ENCODE peak calls at places on chromosomes 4 and X, in ten cellular contexts. E, Q, F, M, O, T, H, L, Y and S are unnamed samples.

GRCh38 chr4:28973591-28974350 is 1746.4 kb upstream of the PCDH7 start:
- DNase-seq in E (no peak), Q (no peak), F (no peak), M (peak), O (no peak), T (peak), H (no peak), L (no peak), Y (no peak), S (no peak)

GRCh38 chrX:11365426-11365825 is 72.2 kb downstream of the AMELX start:
- DNase-seq in E (no peak), Q (no peak), F (no peak), M (no peak), O (no peak), T (no peak), H (no peak), L (no peak), Y (no peak), S (no peak)

GRCh38 chrX:41823402-41823801 is 99.4 kb downstream of the GPR82 start:
- DNase-seq in E (no peak), Q (no peak), F (no peak), M (peak), O (no peak), T (no peak), H (no peak), L (peak), Y (no peak), S (peak)

GRCh38 chrX:64188901-64189300 is 16.6 kb downstream of the AMER1 start:
- DNase-seq in E (no peak), Q (no peak), F (no peak), M (no peak), O (no peak), T (no peak), H (peak), L (no peak), Y (no peak), S (no peak)

GRCh38 chr4:158176776-158177175 is 4.0 kb upstream of the GASK1B start:
- DNase-seq in E (no peak), Q (no peak), F (no peak), M (no peak), O (no peak), T (no peak), H (no peak), L (no peak), Y (no peak), S (no peak)

GRCh38 chr4:138243369-138243768 is 1.2 kb upstream of the SLC7A11 start:
- DNase-seq in E (no peak), Q (no peak), F (no peak), M (no peak), O (no peak), T (peak), H (no peak), L (no peak), Y (no peak), S (no peak)

GRCh38 chr4:8710946-8711345 is 118.4 kb downstream of the CPZ start:
- DNase-seq in E (no peak), Q (no peak), F (no peak), M (no peak), O (peak), T (no peak), H (peak), L (no peak), Y (no peak), S (no peak)

GRCh38 chr4:83124079-83124780 is 9.7 kb upstream of the PLAC8 start:
- DNase-seq in E (no peak), Q (no peak), F (no peak), M (no peak), O (no peak), T (no peak), H (no peak), L (peak), Y (no peak), S (no peak)

GRCh38 chr4:22301253-22301652 is 214.6 kb downstream of the ADGRA3 start:
- DNase-seq in E (no peak), Q (no peak), F (no peak), M (no peak), O (no peak), T (no peak), H (no peak), L (no peak), Y (no peak), S (no peak)

GRCh38 chr4:53432528-53433424 is 55.3 kb downstream of the FIP1L1 start:
- DNase-seq in E (no peak), Q (no peak), F (no peak), M (no peak), O (no peak), T (no peak), H (no peak), L (no peak), Y (no peak), S (no peak)

GRCh38 chr4:185312699-185313098 is 83.0 kb downstream of the LRP2BP start:
- DNase-seq in E (no peak), Q (no peak), F (no peak), M (no peak), O (no peak), T (no peak), H (no peak), L (no peak), Y (no peak), S (no peak)

GRCh38 chr4:185318679-185319078 is 77.0 kb downstream of the LRP2BP start:
- DNase-seq in E (no peak), Q (peak), F (peak), M (no peak), O (no peak), T (no peak), H (no peak), L (peak), Y (no peak), S (no peak)

GRCh38 chr4:185322805-185323204 is 72.9 kb downstream of the LRP2BP start:
- DNase-seq in E (no peak), Q (no peak), F (no peak), M (no peak), O (no peak), T (no peak), H (no peak), L (peak), Y (no peak), S (no peak)

DNA sequence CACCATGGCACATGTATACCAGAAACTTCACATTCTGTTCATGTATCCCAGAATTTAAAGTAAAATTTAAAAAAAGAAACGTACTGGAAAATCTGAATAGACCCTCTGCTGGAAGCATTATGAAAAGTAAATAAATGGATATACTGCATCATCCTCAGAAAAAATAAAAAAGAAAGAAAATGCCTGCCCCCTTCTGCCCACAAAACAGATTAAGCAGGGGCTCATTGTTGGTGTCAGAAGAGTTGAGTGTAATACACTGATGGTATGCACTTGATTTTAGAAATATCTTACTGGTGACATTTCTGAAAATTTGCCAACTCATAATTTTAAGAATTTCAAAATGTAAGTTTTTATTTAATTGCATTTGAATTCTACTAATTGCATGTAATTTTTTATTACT is 77.8 kb downstream of the LRP2BP start:
- DNase-seq in E (no peak), Q (no peak), F (no peak), M (no peak), O (no peak), T (no peak), H (no peak), L (no peak), Y (no peak), S (no peak)
- TF ChIP-seq CTCF in E (no peak), Q (no peak), F (no peak), M (no peak), O (no peak), T (no peak), H (no peak), L (no peak), Y (no peak), S (no peak)

GRCh38 chr4:3418029-3418762 is 23.6 kb upstream of the HGFAC start:
- DNase-seq in E (peak), Q (no peak), F (peak), M (no peak), O (peak), T (no peak), H (no peak), L (no peak), Y (no peak), S (no peak)
- TF ChIP-seq CTCF in E (no peak), Q (peak), F (peak), M (no peak), O (no peak), T (peak), H (no peak), L (no peak), Y (no peak), S (no peak)

GRCh38 chrX:131405497-131405896 is 116.4 kb upstream of the IGSF1 start:
- DNase-seq in E (no peak), Q (no peak), F (peak), M (no peak), O (no peak), T (no peak), H (no peak), L (no peak), Y (no peak), S (no peak)
- TF ChIP-seq CTCF in E (no peak), Q (no peak), F (peak), M (no peak), O (no peak), T (no peak), H (no peak), L (no peak), Y (no peak), S (no peak)

GRCh38 chrX:24672701-24673190 is 21.0 kb upstream of the POLA1 start:
- DNase-seq in E (no peak), Q (no peak), F (no peak), M (no peak), O (no peak), T (no peak), H (no peak), L (no peak), Y (no peak), S (peak)

GRCh38 chrX:24673424-24673823 is 20.3 kb upstream of the POLA1 start:
- DNase-seq in E (no peak), Q (no peak), F (peak), M (no peak), O (no peak), T (no peak), H (no peak), L (no peak), Y (no peak), S (no peak)

GRCh38 chrX:24676403-24677024 is 17.2 kb upstream of the POLA1 start:
- DNase-seq in E (no peak), Q (no peak), F (peak), M (peak), O (no peak), T (no peak), H (no peak), L (peak), Y (no peak), S (no peak)
- TF ChIP-seq CTCF in E (no peak), Q (peak), F (no peak), M (peak), O (peak), T (peak), H (peak), L (peak), Y (peak), S (peak)

GRCh38 chr4:72468904-72469502 is 100.0 kb downstream of the ADAMTS3 start:
- DNase-seq in E (no peak), Q (no peak), F (peak), M (peak), O (no peak), T (peak), H (no peak), L (peak), Y (no peak), S (no peak)
- TF ChIP-seq CTCF in E (no peak), Q (peak), F (peak), M (no peak), O (peak), T (peak), H (no peak), L (peak), Y (no peak), S (peak)